ENCODE peak calls at places on chromosomes 16 and 17, in four cellular contexts. C is mesendoderm, P is H1, H is IMR-90. F is an unnamed sample.

GRCh38 chr17:4858068-4858879 is 25.1 kb downstream of the MINK1 start:
- DNase-seq in C (peak; percentile 63), P (no peak), H (no peak), F (peak; percentile 64)

GRCh38 chr17:13671771-13672170 is 70.0 kb upstream of the HS3ST3A1 start:
- DNase-seq in C (peak; percentile 45), P (no peak), H (no peak), F (no peak)

GRCh38 chr16:81238296-81239011 is at the start of gene BCO1:
- DNase-seq in C (peak; percentile 54), P (no peak), H (peak; percentile 66), F (peak; percentile 39)

GRCh38 chr16:87560428-87561199 is 41.7 kb upstream of the JPH3 start:
- DNase-seq in C (peak; percentile 83), P (peak; percentile 91), H (no peak), F (peak; percentile 95)

GRCh38 chr16:72202014-72202413 is 30.1 kb upstream of the PMFBP1 start:
- DNase-seq in C (no peak), P (no peak), H (no peak), F (no peak)

GRCh38 chr16:35651841-35652240 is 2192.4 kb downstream of the TP53TG3F start:
- DNase-seq in C (no peak), P (no peak), H (no peak), F (no peak)

GRCh38 chr17:50359998-50360461 is 13.0 kb downstream of the MRPL27 start:
- DNase-seq in C (no peak), P (no peak), H (no peak), F (no peak)

GRCh38 chr16:19842758-19843157 is 41.9 kb downstream of the GPRC5B start:
- DNase-seq in C (peak; percentile 47), P (no peak), H (no peak), F (no peak)

GRCh38 chr17:19939993-19940721 is 37.5 kb downstream of the AKAP10 start:
- DNase-seq in C (no peak), P (no peak), H (no peak), F (no peak)

GRCh38 chr17:15123593-15124590 is 141.2 kb downstream of the PMP22 start:
- DNase-seq in C (peak; percentile 87), P (no peak), H (peak; percentile 76), F (no peak)

GRCh38 chr17:31469959-31470358 is 78.5 kb downstream of the RAB11FIP4 start:
- DNase-seq in C (peak; percentile 30), P (peak; percentile 59), H (no peak), F (peak; percentile 75)

GRCh38 chr16:73616186-73616585 is 568.3 kb upstream of the ZFHX3 start:
- DNase-seq in C (peak; percentile 68), P (no peak), H (no peak), F (no peak)

GRCh38 chr17:55289106-55289446 is 24.3 kb downstream of the HLF start:
- DNase-seq in C (no peak), P (no peak), H (no peak), F (no peak)

GRCh38 chr17:56570199-56570598 is 23.3 kb upstream of the NOG start:
- DNase-seq in C (peak; percentile 30), P (no peak), H (no peak), F (no peak)

GRCh38 chr16:9107025-9107970 is 15.9 kb downstream of the HAPSTR1 start:
- DNase-seq in C (no peak), P (no peak), H (peak; percentile 86), F (no peak)

GRCh38 chr17:6082335-6082734 is 12.2 kb downstream of the WSCD1 start:
- DNase-seq in C (no peak), P (no peak), H (no peak), F (no peak)

GRCh38 chr16:35737076-35737475 is 2277.7 kb downstream of the TP53TG3F start:
- DNase-seq in C (no peak), P (no peak), H (no peak), F (no peak)

GRCh38 chr17:4003501-4004421 is 39.5 kb upstream of the ATP2A3 start:
- DNase-seq in C (peak; percentile 61), P (peak; percentile 73), H (no peak), F (peak; percentile 77)

GRCh38 chr17:76433693-76434092 is 19.3 kb downstream of the UBE2O start:
- DNase-seq in C (no peak), P (no peak), H (no peak), F (no peak)

GRCh38 chr17:76432004-76432403 is 20.9 kb downstream of the UBE2O start:
- DNase-seq in C (no peak), P (no peak), H (no peak), F (no peak)

GRCh38 chr17:76432712-76433336 is 20.1 kb downstream of the UBE2O start:
- DNase-seq in C (peak; percentile 55), P (no peak), H (peak; percentile 49), F (no peak)

GRCh38 chr17:76437467-76438402 is 15.2 kb downstream of the UBE2O start:
- DNase-seq in C (no peak), P (no peak), H (no peak), F (no peak)

GRCh38 chr17:76434870-76435269 is 18.1 kb downstream of the UBE2O start:
- DNase-seq in C (no peak), P (no peak), H (no peak), F (no peak)
- H3K23ac ChIP-seq in C (no peak overlapping the region), P (no peak overlapping the region), H (no peak overlapping the region), F (no peak overlapping the region)

DNA sequence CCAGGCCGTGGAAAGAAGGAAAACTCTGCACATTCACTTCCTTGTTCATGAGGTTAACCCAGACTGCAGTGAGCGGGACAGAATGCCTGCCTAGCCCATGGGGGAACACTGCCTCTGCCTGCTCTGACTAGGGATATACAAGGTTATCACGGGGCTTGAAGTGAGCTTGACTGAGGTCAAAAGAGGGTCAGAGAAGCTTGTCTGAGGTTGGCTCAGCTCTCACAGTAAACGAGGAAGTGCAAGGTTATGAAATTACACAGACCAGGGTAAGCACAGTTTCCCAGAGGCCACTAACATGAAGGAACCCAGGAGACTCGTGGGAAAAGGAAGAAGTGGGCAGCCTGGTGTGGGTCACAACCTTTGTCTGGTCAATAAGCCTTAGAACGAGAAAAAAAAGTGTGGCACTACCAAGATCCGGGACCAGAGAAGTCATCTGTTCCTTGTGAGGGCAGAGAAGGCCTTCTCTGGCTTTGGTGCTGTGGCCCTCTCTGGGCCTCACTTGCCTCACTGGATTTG is 28.8 kb downstream of the HIC1 start:
- DNase-seq in C (no peak), P (no peak), H (no peak), F (no peak)
- H3K18ac ChIP-seq in C (no peak overlapping the region), P (no peak overlapping the region), H (peak overlapping the region; percentile 19), F (no peak overlapping the region)

GRCh38 chr16:4714996-4715395 is 19.1 kb downstream of the ANKS3 start:
- DNase-seq in C (no peak), P (no peak), H (no peak), F (no peak)
- H4K5ac ChIP-seq in C (no peak overlapping the region), P (no peak overlapping the region), H (no peak overlapping the region), F (no peak overlapping the region)

DNA sequence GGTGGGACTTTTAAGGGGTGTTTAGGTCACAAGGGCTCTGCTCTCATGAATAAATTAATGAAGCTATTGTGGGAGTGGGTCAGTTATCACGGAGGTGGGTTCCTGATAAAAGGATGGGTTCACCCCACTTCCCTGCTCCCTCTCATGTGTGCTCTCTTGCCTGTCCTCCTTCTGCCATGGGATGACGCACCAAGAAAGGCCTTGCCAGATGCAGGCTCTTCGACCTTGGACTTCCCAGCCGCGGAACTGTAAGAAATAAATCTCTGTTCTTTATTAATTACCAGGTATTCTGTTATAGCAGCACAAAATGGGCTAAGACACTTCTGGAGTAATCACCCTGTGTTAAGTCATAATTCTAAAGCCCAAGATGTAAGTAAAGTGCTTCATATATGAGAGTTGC is 141.5 kb downstream of the ASIC2 start:
- DNase-seq in C (no peak), P (no peak), H (no peak), F (no peak)
- H3K23ac ChIP-seq in C (no peak overlapping the region), P (no peak overlapping the region), H (no peak overlapping the region), F (no peak overlapping the region)